ENCODE peak calls at places on chromosomes 2 and 18, in seven cellular contexts. S, G, X, T, M, B and Q are unnamed samples.

GRCh38 chr2:74267068-74267467 is 68.7 kb downstream of the MTHFD2 start:
- DNase-seq in S (peak), G (no peak), X (peak), T (peak), M (no peak), B (no peak), Q (no peak)

GRCh38 chr2:189901664-189902063 is 117.4 kb downstream of the PMS1 start:
- DNase-seq in S (no peak), G (no peak), X (no peak), T (no peak), M (no peak), B (no peak), Q (no peak)

GRCh38 chr2:162579986-162580385 is 236.1 kb downstream of the GCA start:
- DNase-seq in S (no peak), G (no peak), X (peak), T (peak), M (no peak), B (no peak), Q (no peak)

GRCh38 chr2:217954051-217954450 is 48.7 kb downstream of the TNS1 start:
- DNase-seq in S (no peak), G (peak), X (no peak), T (no peak), M (peak), B (no peak), Q (peak)

GRCh38 chr2:235979753-235980459 is 188.3 kb downstream of the GBX2 start:
- DNase-seq in S (no peak), G (peak), X (no peak), T (no peak), M (no peak), B (no peak), Q (no peak)

GRCh38 chr2:86015006-86015405 is 90.7 kb downstream of the POLR1A start:
- DNase-seq in S (no peak), G (peak), X (no peak), T (no peak), M (no peak), B (no peak), Q (peak)

GRCh38 chr2:25790074-25790473 is 88.2 kb downstream of the ASXL2 start:
- DNase-seq in S (no peak), G (no peak), X (peak), T (no peak), M (no peak), B (no peak), Q (no peak)

GRCh38 chr2:235054919-235055318 is 103.1 kb downstream of the SH3BP4 start:
- DNase-seq in S (no peak), G (peak), X (no peak), T (no peak), M (no peak), B (no peak), Q (no peak)

GRCh38 chr2:120959426-120959825 is 223.8 kb downstream of the GLI2 start:
- DNase-seq in S (peak), G (no peak), X (peak), T (no peak), M (no peak), B (no peak), Q (no peak)

GRCh38 chr18:48997985-48998831 is 47.4 kb upstream of the SMAD7 start:
- DNase-seq in S (peak), G (no peak), X (peak), T (no peak), M (no peak), B (no peak), Q (no peak)

GRCh38 chr2:65366595-65367125 is 65.7 kb downstream of the SPRED2 start:
- DNase-seq in S (peak), G (no peak), X (peak), T (no peak), M (no peak), B (peak), Q (no peak)

GRCh38 chr2:150983498-150983897 is 278.2 kb downstream of the RBM43 start:
- DNase-seq in S (peak), G (no peak), X (no peak), T (no peak), M (no peak), B (no peak), Q (no peak)

GRCh38 chr2:44672431-44672830 is 269.1 kb upstream of the SIX3 start:
- DNase-seq in S (no peak), G (no peak), X (peak), T (no peak), M (no peak), B (no peak), Q (no peak)

GRCh38 chr2:70081221-70081620 is 6.1 kb upstream of the PCBP1 start:
- DNase-seq in S (peak), G (no peak), X (no peak), T (no peak), M (no peak), B (no peak), Q (no peak)

GRCh38 chr2:130288467-130289403 is 54.0 kb upstream of the IMP4 start:
- DNase-seq in S (peak), G (no peak), X (no peak), T (no peak), M (no peak), B (no peak), Q (no peak)

GRCh38 chr2:232336956-232337700 is 41.4 kb upstream of the ALPP start:
- DNase-seq in S (no peak), G (peak), X (no peak), T (no peak), M (peak), B (no peak), Q (peak)

GRCh38 chr18:22063077-22063476 is 106.3 kb upstream of the GATA6 start:
- DNase-seq in S (peak), G (no peak), X (no peak), T (no peak), M (no peak), B (no peak), Q (no peak)

GRCh38 chr18:5546660-5547059 is 2.9 kb upstream of the EPB41L3 start:
- DNase-seq in S (peak), G (no peak), X (peak), T (no peak), M (no peak), B (no peak), Q (no peak)